ENCODE peak calls at places on chromosomes 3 and 15, in ten cellular contexts. W is gastrocnemius medialis, L is GM12891, E is Peyer's patch, A is stomach, D is uterus, M is A549, Q is spleen, Y is esophagus squamous epithelium, P is IMR-90. O is an unnamed sample.

GRCh38 chr3:184584001-184584891 is 22.7 kb downstream of the EPHB3 start:
- DNase-seq in E (no peak), M (no peak), W (no peak), Q (no peak), A (no peak), L (no peak), Y (no peak), D (no peak), P (no peak), O (no peak)

GRCh38 chr15:92909131-92909781 is 9.1 kb downstream of the CHD2 start:
- DNase-seq in M (no peak), D (no peak), P (peak), L (no peak), W (no peak), Q (no peak), A (no peak), Y (no peak), E (no peak), O (no peak)

GRCh38 chr3:149507491-149508324 is 33.2 kb downstream of the TM4SF4 start:
- DNase-seq in W (peak), E (no peak), A (no peak), Y (no peak), L (no peak), D (no peak), Q (no peak), M (no peak), P (no peak), O (peak)

GRCh38 chr3:98726084-98726483 is 37.1 kb upstream of the ST3GAL6 start:
- DNase-seq in M (no peak), Y (no peak), A (no peak), E (no peak), P (peak), L (no peak), Q (no peak), D (no peak), W (no peak), O (no peak)

GRCh38 chr3:125075738-125076137 is 19.9 kb upstream of the HEG1 start:
- DNase-seq in D (no peak), M (no peak), P (no peak), L (no peak), Y (no peak), Q (no peak), A (no peak), W (no peak), E (no peak), O (no peak)

GRCh38 chr15:40477703-40478269 is 7.0 kb downstream of the CHST14 start:
- DNase-seq in L (no peak), Q (peak), Y (no peak), P (no peak), D (no peak), A (no peak), E (no peak), M (no peak), W (no peak), O (no peak)

GRCh38 chr3:141360888-141361598 is 7.3 kb upstream of the ZBTB38 start:
- DNase-seq in D (no peak), E (no peak), Y (no peak), Q (no peak), L (peak), A (no peak), M (peak), W (no peak), P (peak), O (no peak)

GRCh38 chr3:30766522-30766921 is 127.9 kb downstream of the GADL1 start:
- DNase-seq in A (no peak), M (no peak), Y (no peak), Q (no peak), D (no peak), P (no peak), L (no peak), W (peak), E (no peak), O (no peak)

GRCh38 chr15:85782112-85782511 is 12.6 kb downstream of the KLHL25 start:
- DNase-seq in E (no peak), P (peak), M (no peak), L (no peak), W (no peak), Y (no peak), A (no peak), Q (no peak), D (no peak), O (no peak)

GRCh38 chr3:191235331-191236314 is 36.6 kb downstream of the OSTN start:
- DNase-seq in M (no peak), W (no peak), Y (no peak), D (no peak), L (peak), Q (no peak), P (peak), A (no peak), E (no peak), O (no peak)

GRCh38 chr3:186258968-186259367 is 103.1 kb downstream of the DGKG start:
- DNase-seq in L (no peak), E (no peak), D (no peak), Q (no peak), P (no peak), M (no peak), Y (no peak), A (no peak), W (no peak), O (no peak)

GRCh38 chr3:150547045-150547753 is 612 bp downstream of the EIF2A start:
- DNase-seq in Q (no peak), M (no peak), A (no peak), P (peak), W (no peak), Y (no peak), D (no peak), E (no peak), L (no peak), O (no peak)

GRCh38 chr3:72818092-72818721 is 30.0 kb downstream of the SHQ1 start:
- DNase-seq in Y (no peak), L (no peak), Q (no peak), P (peak), E (no peak), A (no peak), D (no peak), W (no peak), M (peak), O (no peak)

GRCh38 chr3:184740509-184741258 is 28.8 kb upstream of the MAGEF1 start:
- DNase-seq in D (peak), P (peak), E (peak), L (no peak), Q (peak), Y (no peak), M (no peak), A (peak), W (no peak), O (no peak)

GRCh38 chr3:191383104-191383503 is 52.8 kb upstream of the UTS2B start:
- DNase-seq in Q (no peak), P (peak), W (no peak), Y (no peak), D (no peak), L (no peak), M (no peak), A (no peak), E (no peak), O (no peak)

GRCh38 chr3:192745150-192745549 is 17.8 kb upstream of the FGF12 start:
- DNase-seq in Q (no peak), E (no peak), L (no peak), Y (no peak), M (no peak), P (no peak), W (no peak), D (no peak), A (no peak), O (no peak)

GRCh38 chr3:127753338-127753737 is 69.0 kb downstream of the MGLL start:
- DNase-seq in Y (no peak), A (no peak), E (no peak), M (no peak), W (no peak), L (no peak), P (no peak), Q (peak), D (no peak), O (no peak)

GRCh38 chr3:56861511-56861910 is 59.8 kb upstream of the ARHGEF3 start:
- DNase-seq in D (no peak), A (no peak), M (no peak), Y (no peak), P (no peak), E (no peak), L (no peak), W (no peak), Q (no peak), O (no peak)

GRCh38 chr3:176068750-176069149 is 1128.5 kb downstream of the TBL1XR1 start:
- DNase-seq in P (no peak), L (no peak), D (no peak), E (no peak), Y (no peak), A (no peak), W (no peak), Q (no peak), M (no peak), O (peak)

GRCh38 chr3:117919611-117920010 is 1115.0 kb downstream of the IGSF11 start:
- DNase-seq in L (no peak), A (no peak), Q (no peak), E (no peak), D (no peak), W (no peak), P (no peak), M (no peak), Y (no peak), O (no peak)

GRCh38 chr3:174276826-174277225 is 582.3 kb upstream of the NAALADL2 start:
- DNase-seq in E (no peak), P (no peak), L (no peak), Y (no peak), A (no peak), D (no peak), M (no peak), Q (no peak), W (no peak), O (no peak)

GRCh38 chr15:78131295-78132021 is at the start of gene CIB2:
- DNase-seq in M (peak), Y (no peak), A (peak), W (peak), Q (peak), D (peak), L (peak), E (peak), P (peak), O (peak)

GRCh38 chr3:170517251-170517945 is 68.5 kb downstream of the SLC7A14 start:
- DNase-seq in Q (no peak), A (no peak), L (no peak), E (no peak), D (no peak), W (no peak), Y (no peak), M (no peak), P (no peak), O (no peak)

GRCh38 chr3:182618981-182619591 is 174.2 kb upstream of the ATP11B start:
- DNase-seq in P (peak), M (no peak), E (no peak), A (no peak), L (no peak), D (no peak), Q (no peak), W (no peak), Y (no peak), O (no peak)

GRCh38 chr3:108296239-108296638 is at the start of gene HHLA2:
- DNase-seq in W (no peak), E (peak), A (no peak), L (no peak), M (no peak), Y (no peak), Q (no peak), D (no peak), P (peak), O (no peak)

GRCh38 chr3:89690649-89691048 is 583.2 kb downstream of the EPHA3 start:
- DNase-seq in Y (no peak), Q (no peak), W (peak), M (no peak), L (no peak), P (peak), A (no peak), D (no peak), E (no peak), O (no peak)

GRCh38 chr3:109985942-109986555 is 648.7 kb upstream of the DPPA4 start:
- DNase-seq in L (no peak), Q (no peak), W (no peak), D (no peak), M (no peak), Y (no peak), A (no peak), P (peak), E (no peak), O (no peak)

GRCh38 chr3:34260266-34260990 is 462.0 kb downstream of the PDCD6IP start:
- DNase-seq in A (peak), P (peak), L (peak), Q (no peak), M (peak), E (peak), Y (no peak), W (no peak), D (peak), O (no peak)

GRCh38 chr3:134803051-134803505 is 8.0 kb downstream of the EPHB1 start:
- DNase-seq in Y (no peak), P (no peak), D (no peak), M (no peak), Q (no peak), A (no peak), L (peak), W (no peak), E (no peak), O (no peak)

GRCh38 chr3:146172586-146172985 is 11.6 kb upstream of the PLOD2 start:
- DNase-seq in L (no peak), M (no peak), Q (no peak), P (no peak), Y (no peak), A (no peak), D (no peak), W (no peak), E (no peak), O (no peak)

GRCh38 chr3:76500746-76501275 is 539.1 kb upstream of the ROBO2 start:
- DNase-seq in P (peak), D (no peak), Q (no peak), L (no peak), M (no peak), Y (no peak), E (no peak), W (no peak), A (no peak), O (no peak)

GRCh38 chr15:51879555-51879954 is 50.1 kb downstream of the TMOD3 start:
- DNase-seq in Y (no peak), A (no peak), W (no peak), M (no peak), E (no peak), D (no peak), Q (no peak), P (peak), L (no peak), O (no peak)

DNA sequence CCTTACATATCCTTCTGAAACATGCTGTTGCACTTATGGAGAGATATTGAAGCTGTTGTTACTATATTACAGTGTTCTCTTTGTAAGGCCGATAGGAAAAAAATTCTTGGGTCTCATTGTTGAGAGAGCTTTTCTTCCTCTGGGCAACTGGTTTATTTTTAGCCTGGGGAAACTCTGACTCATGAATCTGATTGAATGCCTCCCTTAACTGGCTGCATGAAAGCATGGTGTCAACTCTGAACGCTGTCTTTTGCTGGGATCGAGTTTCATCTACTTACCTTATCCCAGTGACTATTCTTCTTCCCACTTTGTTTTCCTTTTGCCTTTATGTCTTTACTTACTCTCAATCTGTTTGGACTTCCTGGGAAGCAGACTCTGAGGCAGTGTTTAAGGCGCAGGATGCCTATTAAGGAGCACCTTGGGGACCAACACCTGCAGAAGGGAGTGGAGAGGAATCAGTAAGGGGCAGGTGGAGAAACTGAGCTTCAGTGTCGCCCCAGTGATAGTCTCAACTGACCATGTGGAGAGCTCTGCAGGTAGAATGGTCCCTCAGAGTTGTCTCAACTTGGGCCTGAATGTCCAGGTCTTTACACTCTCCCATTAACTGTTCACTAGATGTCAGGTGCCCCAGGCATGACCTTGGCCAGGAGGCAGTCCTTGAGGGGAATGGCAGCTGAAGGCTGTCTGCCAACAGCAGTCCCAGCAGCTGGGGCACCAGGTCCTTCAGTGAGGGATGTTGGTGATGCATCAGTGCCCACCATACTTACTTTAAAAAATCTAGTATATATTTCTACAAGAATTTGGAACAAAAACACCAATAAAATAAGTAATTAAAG is 88.9 kb upstream of the CCNL1 start:
- DNase-seq in D (no peak), Q (no peak), E (no peak), A (no peak), P (peak), L (no peak), W (peak), Y (no peak), M (peak), O (no peak)
- TF ChIP-seq POLR2A in D (no peak), Q (no peak), E (no peak), A (no peak), P (no peak), L (no peak), W (no peak), Y (no peak), M (no peak), O (no peak)

GRCh38 chr15:96326551-96327154 is 3.8 kb upstream of the NR2F2 start:
- DNase-seq in L (no peak), P (no peak), Q (no peak), M (no peak), E (no peak), Y (no peak), D (peak), W (peak), A (peak), O (peak)
- TF ChIP-seq POLR2A in L (no peak), P (no peak), Q (no peak), M (no peak), E (no peak), Y (no peak), D (peak), W (no peak), A (no peak), O (no peak)

DNA sequence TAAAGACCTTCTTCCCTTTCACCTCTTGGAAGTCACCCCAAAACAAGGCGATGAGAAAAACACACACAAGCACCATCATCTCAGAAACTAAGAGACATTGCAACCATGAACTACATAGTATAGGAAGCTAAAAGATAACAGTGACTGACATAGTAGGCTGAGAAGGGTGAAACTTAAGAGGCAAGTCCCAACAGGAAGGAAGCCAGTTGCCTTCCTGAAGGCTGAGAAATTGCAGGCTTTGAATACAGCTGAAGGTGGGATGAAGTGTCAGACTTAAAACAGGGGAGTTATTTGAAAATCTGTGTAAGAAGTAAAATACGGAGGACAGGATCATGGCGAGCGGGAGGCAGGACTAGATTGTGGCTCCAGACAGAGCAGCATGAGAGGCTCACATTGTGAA is 27.8 kb downstream of the SLC27A2 start:
- DNase-seq in E (no peak), A (no peak), W (no peak), L (no peak), M (no peak), P (no peak), Y (no peak), Q (no peak), D (no peak), O (no peak)
- TF ChIP-seq POLR2A in E (no peak), A (no peak), W (no peak), L (no peak), M (no peak), P (no peak), Y (no peak), Q (no peak), D (no peak), O (no peak)

DNA sequence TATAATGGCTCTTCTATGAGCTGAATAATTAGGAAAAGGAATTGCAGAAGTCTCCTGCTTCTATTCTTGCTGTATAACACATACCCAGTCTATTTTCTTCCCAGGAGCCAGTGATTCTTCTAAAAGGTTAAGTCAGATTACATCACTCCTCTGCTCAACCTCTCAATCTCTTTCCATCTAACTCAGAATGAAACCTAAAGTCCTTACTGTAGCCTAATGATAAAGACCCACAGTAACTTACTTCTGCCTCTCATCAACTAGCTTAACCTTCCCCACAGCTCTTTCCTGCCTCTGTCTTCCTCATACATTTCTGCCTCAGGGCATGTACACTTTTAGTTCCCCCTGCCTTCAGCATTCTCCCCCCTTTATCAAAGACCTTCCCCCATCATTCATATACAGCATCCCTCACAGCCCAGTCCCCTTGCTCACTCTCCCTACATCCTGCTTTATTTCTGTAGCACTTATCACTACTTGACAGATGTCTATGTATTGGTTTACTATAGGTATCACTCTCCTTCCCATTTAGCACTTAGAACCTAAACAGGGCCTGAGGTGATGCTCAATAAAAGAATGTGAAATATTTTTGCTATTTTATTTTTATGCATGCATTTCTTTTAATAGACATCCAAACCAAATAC is 28.5 kb upstream of the CMTM6 start:
- DNase-seq in A (no peak), P (no peak), Y (no peak), D (no peak), E (no peak), L (no peak), Q (no peak), M (no peak), W (no peak), O (no peak)
- TF ChIP-seq POLR2A in A (no peak), P (no peak), Y (no peak), D (no peak), E (no peak), L (no peak), Q (no peak), M (no peak), W (no peak), O (no peak)

GRCh38 chr15:80180986-80181385 is 28.2 kb downstream of the FAH start:
- DNase-seq in E (no peak), P (no peak), A (no peak), M (no peak), L (no peak), Q (no peak), W (no peak), D (no peak), Y (no peak), O (no peak)
- TF ChIP-seq POLR2A in E (no peak), P (no peak), A (no peak), M (no peak), L (no peak), Q (no peak), W (no peak), D (no peak), Y (no peak), O (no peak)

DNA sequence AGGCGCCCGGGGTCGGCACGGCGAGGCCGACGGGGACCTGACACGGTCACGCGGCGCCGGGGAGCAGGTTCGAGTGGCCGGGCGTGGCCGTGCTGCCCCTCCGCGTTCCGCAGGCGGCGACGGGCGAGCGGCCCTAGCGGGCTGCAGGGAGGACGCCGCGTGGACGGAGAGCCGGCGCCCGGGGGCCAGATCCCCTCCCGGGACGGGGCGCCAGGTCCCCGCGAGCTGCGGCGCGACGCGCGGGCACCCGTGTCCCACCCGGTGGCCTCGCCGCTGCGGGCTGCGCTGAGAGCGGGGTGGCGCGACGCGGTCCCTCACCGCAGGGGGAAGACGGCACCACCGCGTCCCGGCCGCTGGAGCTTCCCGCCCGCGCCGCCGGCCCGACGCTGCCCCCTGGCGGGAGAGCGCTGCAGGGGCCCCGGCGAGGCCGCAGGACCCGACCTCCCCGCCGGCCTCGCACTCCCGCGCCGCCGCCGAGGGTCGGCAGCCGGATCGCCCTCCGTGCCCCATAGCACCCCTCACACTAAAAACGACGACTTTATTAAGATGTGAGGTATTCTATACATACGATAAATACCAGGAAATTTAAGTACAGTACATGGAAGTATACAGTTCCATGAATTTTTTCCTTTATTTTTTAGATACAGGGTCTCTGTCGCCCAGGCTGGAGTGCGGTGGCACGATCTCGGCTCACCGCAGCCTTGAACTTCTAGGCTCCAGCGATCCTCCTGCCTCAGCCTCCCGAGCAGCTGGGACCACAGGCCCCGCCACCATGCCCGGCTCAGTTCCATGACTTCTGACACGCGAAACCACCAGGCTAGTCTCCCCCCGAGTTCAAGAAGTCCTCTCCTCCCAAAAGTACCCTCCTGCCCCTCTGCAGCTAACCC is 1.3 kb upstream of the PIGZ start:
- DNase-seq in Y (no peak), Q (peak), W (peak), P (peak), E (peak), L (peak), D (peak), M (peak), A (peak), O (peak)
- TF ChIP-seq POLR2A in Y (no peak), Q (no peak), W (no peak), P (no peak), E (no peak), L (no peak), D (peak), M (no peak), A (no peak), O (no peak)

O was measured in upper lobe of left lung.